ENCODE peak calls at places on chromosomes 1 and 21, in four cellular contexts. One of them, this sample, is unnamed. For H3K9me3, the result is how much of the 10 kb centered on the place peaks cover.

GRCh38 chr1:37765937-37766664 is 1.2 kb upstream of the EPHA10 start:
- DNase-seq in CD4-positive, alpha-beta memory T cell: no peak
- DNase-seq in adipocyte: no peak
- DNase-seq in H9: peak
- DNase-seq in this sample: no peak

GRCh38 chr1:182634306-182635072 is 30.3 kb upstream of the RGS16 start:
- DNase-seq in adipocyte: no peak
- DNase-seq in H9: no peak
- DNase-seq in CD4-positive, alpha-beta memory T cell: no peak
- DNase-seq in this sample: no peak

GRCh38 chr1:88662723-88663122 is 21.4 kb upstream of the PKN2 start:
- DNase-seq in adipocyte: no peak
- DNase-seq in H9: no peak
- DNase-seq in CD4-positive, alpha-beta memory T cell: no peak
- DNase-seq in this sample: no peak

GRCh38 chr1:236890152-236891056 is 95.3 kb downstream of the MTR start:
- DNase-seq in CD4-positive, alpha-beta memory T cell: no peak
- DNase-seq in H9: no peak
- DNase-seq in adipocyte: no peak
- DNase-seq in this sample: no peak

GRCh38 chr1:8189931-8190483 is 127.9 kb upstream of the SLC45A1 start:
- DNase-seq in adipocyte: no peak
- DNase-seq in CD4-positive, alpha-beta memory T cell: no peak
- DNase-seq in H9: no peak
- DNase-seq in this sample: no peak

GRCh38 chr1:225498539-225499135 is 70.8 kb upstream of the LBR start:
- DNase-seq in adipocyte: peak
- DNase-seq in CD4-positive, alpha-beta memory T cell: no peak
- DNase-seq in H9: no peak
- DNase-seq in this sample: no peak

GRCh38 chr1:57741521-57741920 is 317.7 kb upstream of the DAB1 start:
- DNase-seq in H9: no peak
- DNase-seq in CD4-positive, alpha-beta memory T cell: no peak
- DNase-seq in adipocyte: no peak
- DNase-seq in this sample: no peak

GRCh38 chr1:155910621-155911121 is 478 bp downstream of the RIT1 start:
- DNase-seq in H9: peak
- DNase-seq in adipocyte: peak
- DNase-seq in CD4-positive, alpha-beta memory T cell: no peak
- DNase-seq in this sample: no peak

GRCh38 chr1:167456926-167457325 is 61.4 kb downstream of the CD247 start:
- DNase-seq in CD4-positive, alpha-beta memory T cell: no peak
- DNase-seq in adipocyte: no peak
- DNase-seq in H9: no peak
- DNase-seq in this sample: no peak

GRCh38 chr1:38274974-38275373 is 228.4 kb upstream of the POU3F1 start:
- DNase-seq in H9: no peak
- DNase-seq in CD4-positive, alpha-beta memory T cell: no peak
- DNase-seq in adipocyte: no peak
- DNase-seq in this sample: no peak

GRCh38 chr1:1919304-1920056 is 401 bp upstream of the TMEM52 start:
- DNase-seq in H9: peak
- DNase-seq in adipocyte: peak
- DNase-seq in CD4-positive, alpha-beta memory T cell: peak
- DNase-seq in this sample: peak

GRCh38 chr1:58829861-58830260 is 46.0 kb upstream of the JUN start:
- DNase-seq in H9: no peak
- DNase-seq in adipocyte: no peak
- DNase-seq in CD4-positive, alpha-beta memory T cell: no peak
- DNase-seq in this sample: no peak

GRCh38 chr1:203325004-203325417 is 19.7 kb downstream of the BTG2 start:
- DNase-seq in H9: no peak
- DNase-seq in adipocyte: no peak
- DNase-seq in CD4-positive, alpha-beta memory T cell: peak
- DNase-seq in this sample: peak

GRCh38 chr21:42101246-42101645 is 30.1 kb downstream of the UMODL1 start:
- DNase-seq in adipocyte: no peak
- DNase-seq in H9: no peak
- DNase-seq in CD4-positive, alpha-beta memory T cell: no peak
- DNase-seq in this sample: no peak

GRCh38 chr1:29521438-29521715 is 285.1 kb downstream of the PTPRU start:
- DNase-seq in CD4-positive, alpha-beta memory T cell: no peak
- DNase-seq in adipocyte: no peak
- DNase-seq in H9: peak
- DNase-seq in this sample: no peak

GRCh38 chr1:236193184-236193583 is 50.8 kb downstream of the GPR137B start:
- DNase-seq in H9: no peak
- DNase-seq in adipocyte: no peak
- DNase-seq in CD4-positive, alpha-beta memory T cell: no peak
- DNase-seq in this sample: no peak

GRCh38 chr1:71521655-71522264 is 440.9 kb upstream of the ZRANB2 start:
- DNase-seq in CD4-positive, alpha-beta memory T cell: no peak
- DNase-seq in H9: no peak
- DNase-seq in adipocyte: peak
- DNase-seq in this sample: no peak

GRCh38 chr1:226981838-226982237 is 41.7 kb downstream of the COQ8A start:
- DNase-seq in H9: no peak
- DNase-seq in CD4-positive, alpha-beta memory T cell: no peak
- DNase-seq in adipocyte: no peak
- DNase-seq in this sample: no peak

GRCh38 chr1:147515046-147515869 is 26.0 kb upstream of the BCL9 start:
- DNase-seq in adipocyte: peak
- DNase-seq in CD4-positive, alpha-beta memory T cell: no peak
- DNase-seq in H9: peak
- DNase-seq in this sample: no peak

GRCh38 chr1:19949016-19949415 is 25.6 kb upstream of the PLA2G2E start:
- DNase-seq in CD4-positive, alpha-beta memory T cell: no peak
- DNase-seq in adipocyte: peak
- DNase-seq in H9: peak
- DNase-seq in this sample: no peak

GRCh38 chr1:86200901-86201300 is 44.3 kb upstream of the COL24A1 start:
- DNase-seq in CD4-positive, alpha-beta memory T cell: no peak
- DNase-seq in H9: no peak
- DNase-seq in adipocyte: no peak
- DNase-seq in this sample: no peak

GRCh38 chr1:80417651-80418050 is 1383.1 kb upstream of the ADGRL2 start:
- DNase-seq in adipocyte: peak
- DNase-seq in CD4-positive, alpha-beta memory T cell: no peak
- DNase-seq in H9: no peak
- DNase-seq in this sample: no peak

GRCh38 chr1:18643154-18644012 is 12.7 kb downstream of the PAX7 start:
- DNase-seq in adipocyte: no peak
- DNase-seq in CD4-positive, alpha-beta memory T cell: no peak
- DNase-seq in H9: peak
- DNase-seq in this sample: no peak

GRCh38 chr1:97508653-97509218 is 412.1 kb downstream of the DPYD start:
- DNase-seq in adipocyte: no peak
- DNase-seq in H9: no peak
- DNase-seq in CD4-positive, alpha-beta memory T cell: no peak
- DNase-seq in this sample: no peak

GRCh38 chr1:215523128-215523861 is 43.8 kb upstream of the KCTD3 start:
- DNase-seq in adipocyte: peak
- DNase-seq in CD4-positive, alpha-beta memory T cell: no peak
- DNase-seq in H9: no peak
- DNase-seq in this sample: no peak

GRCh38 chr1:40870135-40870728 is 8.1 kb upstream of the CITED4 start:
- DNase-seq in adipocyte: no peak
- DNase-seq in CD4-positive, alpha-beta memory T cell: no peak
- DNase-seq in H9: no peak
- DNase-seq in this sample: no peak

GRCh38 chr1:221887091-221887746 is 145.3 kb upstream of the DUSP10 start:
- DNase-seq in adipocyte: peak
- DNase-seq in CD4-positive, alpha-beta memory T cell: no peak
- DNase-seq in H9: peak
- DNase-seq in this sample: no peak

GRCh38 chr21:46055863-46056281 is 42.0 kb upstream of the COL6A2 start:
- DNase-seq in H9: peak
- DNase-seq in CD4-positive, alpha-beta memory T cell: no peak
- DNase-seq in adipocyte: no peak
- DNase-seq in this sample: no peak

GRCh38 chr21:9763306-9763705 is 758.1 kb upstream of the TPTE start:
- DNase-seq in H9: no peak
- DNase-seq in CD4-positive, alpha-beta memory T cell: no peak
- DNase-seq in adipocyte: no peak
- DNase-seq in this sample: no peak

GRCh38 chr21:9767592-9768375 is 753.6 kb upstream of the TPTE start:
- DNase-seq in H9: no peak
- DNase-seq in adipocyte: no peak
- DNase-seq in CD4-positive, alpha-beta memory T cell: no peak
- DNase-seq in this sample: no peak

GRCh38 chr21:9759972-9760371 is 761.4 kb upstream of the TPTE start:
- DNase-seq in adipocyte: no peak
- DNase-seq in H9: no peak
- DNase-seq in CD4-positive, alpha-beta memory T cell: no peak
- DNase-seq in this sample: no peak

GRCh38 chr21:9760398-9761074 is 760.8 kb upstream of the TPTE start:
- DNase-seq in H9: no peak
- DNase-seq in adipocyte: no peak
- DNase-seq in CD4-positive, alpha-beta memory T cell: no peak
- DNase-seq in this sample: no peak

DNA sequence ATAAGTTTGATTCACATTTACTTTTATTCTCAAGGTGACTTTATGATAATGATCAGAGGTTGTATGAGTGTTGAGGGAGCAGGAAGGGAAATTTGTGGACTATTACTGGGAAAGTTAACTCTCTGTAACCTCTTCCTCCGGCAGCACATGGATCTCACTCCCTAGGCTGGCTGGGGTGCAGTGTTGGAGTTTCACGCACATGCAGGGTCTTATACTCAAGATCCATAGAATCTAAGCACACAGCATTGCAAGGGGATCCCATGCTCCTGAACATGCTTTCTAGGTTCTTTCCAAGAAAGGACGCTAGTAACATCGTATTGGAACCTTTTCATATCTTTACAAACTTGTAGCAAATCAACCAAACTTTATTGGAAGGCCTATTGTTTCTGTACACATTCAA is 757.6 kb upstream of the TPTE start:
- DNase-seq in adipocyte: no peak
- DNase-seq in CD4-positive, alpha-beta memory T cell: no peak
- DNase-seq in H9: no peak
- DNase-seq in this sample: no peak
- H3K9me3 ChIP-seq in adipocyte: under half
- H3K9me3 ChIP-seq in CD4-positive, alpha-beta memory T cell: under half
- H3K9me3 ChIP-seq in H9: half or more
- H3K9me3 ChIP-seq in this sample: under half

DNA sequence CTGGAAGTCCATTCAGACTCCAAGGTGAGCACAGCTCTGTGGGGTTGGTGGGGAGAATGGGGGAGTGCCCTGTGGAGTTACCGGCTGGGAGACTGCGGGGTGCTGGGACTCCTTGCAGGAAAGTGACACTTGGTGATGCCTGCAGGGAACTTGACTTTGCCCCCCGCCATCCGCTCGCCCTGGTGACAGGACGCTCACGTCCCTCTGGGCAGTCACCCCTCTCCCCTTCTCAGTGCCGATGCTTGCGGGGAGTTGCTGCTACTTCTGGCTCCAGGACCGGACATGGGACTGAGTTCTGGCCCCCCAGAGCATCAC is 209.5 kb upstream of the C1orf174 start:
- DNase-seq in adipocyte: no peak
- DNase-seq in H9: no peak
- DNase-seq in CD4-positive, alpha-beta memory T cell: no peak
- DNase-seq in this sample: no peak
- H3K9me3 ChIP-seq in adipocyte: under half
- H3K9me3 ChIP-seq in H9: under half
- H3K9me3 ChIP-seq in CD4-positive, alpha-beta memory T cell: under half
- H3K9me3 ChIP-seq in this sample: under half

GRCh38 chr1:178461676-178462075 is 35.1 kb downstream of the CLEC20A start:
- DNase-seq in adipocyte: no peak
- DNase-seq in CD4-positive, alpha-beta memory T cell: no peak
- DNase-seq in H9: no peak
- DNase-seq in this sample: no peak
- H3K9me3 ChIP-seq in adipocyte: under half
- H3K9me3 ChIP-seq in CD4-positive, alpha-beta memory T cell: under half
- H3K9me3 ChIP-seq in H9: under half
- H3K9me3 ChIP-seq in this sample: under half

DNA sequence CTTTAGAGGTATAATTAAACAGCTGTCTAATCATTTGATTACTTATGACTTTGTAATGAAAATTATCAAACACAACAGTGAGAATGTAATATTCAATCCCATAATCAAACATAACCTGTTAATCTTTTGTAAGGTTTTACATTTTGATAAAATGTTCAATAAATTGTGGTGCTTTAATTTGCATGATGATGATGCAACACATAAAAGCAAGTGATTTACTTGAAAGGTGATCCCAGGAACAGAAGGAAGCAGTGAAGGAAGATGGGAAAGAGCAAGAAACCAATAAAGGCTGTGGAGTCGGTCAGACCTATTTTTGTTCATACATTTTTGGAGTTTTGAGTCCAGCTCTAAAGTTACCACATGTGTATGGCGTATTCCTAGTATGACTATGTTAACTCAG is 29.6 kb downstream of the ZNF695 start:
- DNase-seq in CD4-positive, alpha-beta memory T cell: no peak
- DNase-seq in H9: no peak
- DNase-seq in adipocyte: no peak
- DNase-seq in this sample: no peak
- H3K9me3 ChIP-seq in CD4-positive, alpha-beta memory T cell: under half
- H3K9me3 ChIP-seq in H9: under half
- H3K9me3 ChIP-seq in adipocyte: half or more
- H3K9me3 ChIP-seq in this sample: under half

DNA sequence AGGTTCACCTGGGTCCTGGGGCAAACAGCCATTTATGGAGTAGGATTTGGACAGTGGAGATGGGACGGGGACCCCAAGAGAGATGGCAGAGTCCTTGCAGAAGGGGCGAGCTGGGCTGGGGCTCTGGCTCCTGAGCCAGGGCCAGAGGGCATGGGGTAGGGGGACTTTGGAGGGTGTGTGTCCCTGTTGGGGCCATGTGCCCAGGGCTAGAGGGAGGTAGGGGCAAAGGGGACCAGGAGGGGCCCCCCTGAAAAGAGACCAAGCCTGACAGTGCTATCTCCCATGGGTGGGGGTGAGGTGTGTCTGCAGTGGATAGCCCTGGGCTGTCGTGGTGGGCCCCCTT is 92.3 kb downstream of the TRIM11 start:
- DNase-seq in adipocyte: no peak
- DNase-seq in CD4-positive, alpha-beta memory T cell: no peak
- DNase-seq in H9: no peak
- DNase-seq in this sample: no peak
- H3K9me3 ChIP-seq in adipocyte: under half
- H3K9me3 ChIP-seq in CD4-positive, alpha-beta memory T cell: under half
- H3K9me3 ChIP-seq in H9: under half
- H3K9me3 ChIP-seq in this sample: under half

DNA sequence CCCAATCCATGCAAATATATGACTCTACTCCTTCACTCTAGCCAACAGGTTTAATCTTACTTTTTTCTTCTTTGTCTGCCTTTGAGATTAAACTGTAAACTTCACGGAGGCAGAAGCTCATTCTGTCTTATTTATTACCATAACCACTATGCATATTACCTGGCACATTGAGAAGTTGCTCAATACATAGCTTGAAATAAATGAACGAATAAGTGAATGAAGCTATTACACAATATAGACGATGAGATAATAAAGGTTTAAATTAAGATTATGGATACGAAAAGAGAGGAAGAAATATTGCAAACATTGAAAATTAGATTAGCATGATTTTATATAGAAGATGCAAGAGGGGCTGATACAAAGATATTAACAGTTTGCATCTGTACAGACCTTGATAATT is 385.1 kb downstream of the LTN1 start:
- DNase-seq in adipocyte: no peak
- DNase-seq in CD4-positive, alpha-beta memory T cell: no peak
- DNase-seq in H9: no peak
- DNase-seq in this sample: no peak
- H3K9me3 ChIP-seq in adipocyte: under half
- H3K9me3 ChIP-seq in CD4-positive, alpha-beta memory T cell: under half
- H3K9me3 ChIP-seq in H9: under half
- H3K9me3 ChIP-seq in this sample: under half